ENCODE peak calls at places on chromosomes 12 and 14, in eight cellular contexts. Z is colonic mucosa; A is cardiac muscle cell; O is spleen; G is suprapubic skin; C is HL-60; F is cardiac fibroblast; H is CD8-positive, alpha-beta T cell. X is an unnamed sample.

GRCh38 chr12:50676761-50677160 is 87.1 kb upstream of the ATF1 start:
- DNase-seq in H (no peak), C (no peak), G (no peak), F (no peak), Z (no peak), A (no peak), O (no peak), X (no peak)

GRCh38 chr12:73374360-73374759 is 1102.2 kb downstream of the TRHDE start:
- DNase-seq in H (no peak), C (no peak), O (no peak), G (no peak), F (no peak), Z (no peak), A (no peak), X (no peak)

GRCh38 chr12:78331764-78332163 is 501.1 kb downstream of the NAV3 start:
- DNase-seq in C (no peak), Z (no peak), A (no peak), F (peak), O (no peak), H (no peak), G (no peak), X (no peak)

GRCh38 chr14:64463198-64463597 is 2.1 kb upstream of the AKAP5 start:
- DNase-seq in C (no peak), H (no peak), Z (no peak), A (no peak), G (no peak), F (no peak), O (no peak), X (no peak)

GRCh38 chr12:57104292-57104910 is 6.8 kb downstream of the STAT6 start:
- DNase-seq in Z (no peak), G (no peak), C (no peak), A (no peak), H (no peak), F (no peak), O (no peak), X (no peak)

GRCh38 chr14:39430762-39431415 is 1.3 kb downstream of the FBXO33 start:
- DNase-seq in G (no peak), F (peak), Z (no peak), H (no peak), A (no peak), O (peak), C (no peak), X (peak)

GRCh38 chr12:99029502-99030271 is 384.6 kb downstream of the APAF1 start:
- DNase-seq in F (no peak), G (no peak), C (no peak), Z (no peak), A (no peak), O (no peak), H (no peak), X (no peak)

GRCh38 chr12:3000548-3001275 is 41.5 kb downstream of the TEAD4 start:
- DNase-seq in H (no peak), C (no peak), O (no peak), A (no peak), F (no peak), Z (no peak), G (no peak), X (no peak)

GRCh38 chr14:87155850-87156491 is 837.0 kb downstream of the GALC start:
- DNase-seq in G (no peak), H (no peak), C (no peak), O (no peak), F (no peak), A (no peak), Z (no peak), X (no peak)

GRCh38 chr12:57756406-57757341 is 1.8 kb downstream of the MARCHF9 start:
- DNase-seq in H (peak), G (no peak), Z (peak), A (peak), C (no peak), O (peak), F (no peak), X (no peak)

GRCh38 chr14:75519826-75520692 is 2.2 kb upstream of the BATF start:
- DNase-seq in G (no peak), F (peak), Z (no peak), C (no peak), H (no peak), A (peak), O (no peak), X (peak)

GRCh38 chr14:61716956-61717355 is 21.6 kb downstream of the HIF1A start:
- DNase-seq in F (no peak), C (no peak), H (no peak), G (no peak), Z (no peak), O (no peak), A (no peak), X (no peak)

GRCh38 chr14:106691601-106692291 is 1165.4 kb downstream of the TMEM121 start:
- DNase-seq in G (no peak), C (peak), A (no peak), Z (peak), H (peak), F (peak), O (peak), X (no peak)

GRCh38 chr12:93122569-93123091 is 193.5 kb upstream of the EEA1 start:
- DNase-seq in A (no peak), Z (no peak), F (peak), C (no peak), O (no peak), G (no peak), H (no peak), X (peak)

GRCh38 chr12:113197518-113198077 is 12.1 kb downstream of the RITA1 start:
- DNase-seq in C (no peak), Z (no peak), F (no peak), A (no peak), H (no peak), O (no peak), G (no peak), X (no peak)

GRCh38 chr12:122886851-122887816 is 8.8 kb downstream of the VPS37B start:
- DNase-seq in Z (no peak), G (peak), A (peak), H (no peak), F (peak), C (peak), O (no peak), X (peak)

GRCh38 chr14:32542507-32542906 is 213.4 kb downstream of the AKAP6 start:
- DNase-seq in Z (no peak), H (no peak), A (no peak), O (no peak), F (no peak), C (no peak), G (no peak), X (no peak)

GRCh38 chr12:41505001-41505400 is 316.9 kb downstream of the PDZRN4 start:
- DNase-seq in H (no peak), O (no peak), F (no peak), C (no peak), Z (no peak), G (no peak), A (no peak), X (no peak)

GRCh38 chr12:108400900-108401480 is 61.9 kb upstream of the CMKLR1 start:
- DNase-seq in C (no peak), G (no peak), O (no peak), H (no peak), A (no peak), F (no peak), Z (no peak), X (no peak)

GRCh38 chr12:19707948-19708409 is 268.7 kb downstream of the AEBP2 start:
- DNase-seq in H (no peak), G (no peak), F (peak), C (peak), O (no peak), Z (no peak), A (no peak), X (peak)

GRCh38 chr14:104580961-104581360 is 1.4 kb downstream of the C14orf180 start:
- DNase-seq in A (peak), F (peak), H (no peak), C (no peak), Z (no peak), O (no peak), G (no peak), X (no peak)
- TF ChIP-seq CTCF in A (no peak), F (no peak), H (no peak), C (no peak), Z (no peak), O (no peak), G (no peak), X (no peak)

DNA sequence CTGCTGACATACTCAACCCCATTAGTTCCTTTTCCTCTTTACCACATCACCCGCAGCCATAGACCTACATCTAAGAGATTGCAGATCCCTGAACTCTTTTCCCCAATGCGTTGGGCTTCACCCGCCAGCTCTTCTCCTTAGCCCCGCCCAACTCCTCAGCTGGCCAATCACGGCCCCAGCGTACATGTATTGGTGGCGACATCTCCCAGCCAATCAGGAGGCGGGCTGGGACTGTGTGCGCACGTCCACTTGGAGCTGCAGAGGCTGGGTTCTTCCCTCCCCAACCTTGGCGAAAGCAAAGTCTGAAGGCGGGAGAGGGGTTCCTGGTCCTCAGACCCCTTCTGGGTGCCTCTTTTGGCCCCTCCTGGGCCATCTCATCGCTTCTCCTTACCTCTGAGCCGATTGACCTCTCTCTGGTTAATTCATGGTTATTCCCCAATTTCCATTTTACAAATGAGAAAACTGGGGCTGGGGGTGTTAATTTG is 11.0 kb downstream of the PDE1B start:
- DNase-seq in A (peak), G (peak), H (peak), C (peak), F (peak), Z (peak), O (peak), X (peak)
- H3K4me3 ChIP-seq in A (peak), G (peak), H (peak), C (peak), F (peak), Z (peak), O (peak), X (no peak)

GRCh38 chr14:68722186-68722585 is 70.7 kb downstream of the ZFP36L1 start:
- DNase-seq in C (no peak), F (no peak), G (no peak), A (no peak), Z (no peak), O (no peak), H (no peak), X (no peak)

GRCh38 chr14:68719634-68720384 is 73.1 kb downstream of the ZFP36L1 start:
- DNase-seq in F (no peak), H (no peak), G (no peak), O (no peak), Z (no peak), A (no peak), C (no peak), X (no peak)

GRCh38 chr14:68716698-68717097 is 76.2 kb downstream of the ZFP36L1 start:
- DNase-seq in G (no peak), Z (peak), A (no peak), H (no peak), O (no peak), F (no peak), C (no peak), X (no peak)

GRCh38 chr14:68715032-68715924 is 77.6 kb downstream of the ZFP36L1 start:
- DNase-seq in G (peak), H (no peak), O (no peak), A (peak), Z (no peak), C (no peak), F (peak), X (peak)

GRCh38 chr14:68718033-68718725 is 74.7 kb downstream of the ZFP36L1 start:
- DNase-seq in G (no peak), H (no peak), Z (no peak), C (no peak), F (peak), A (no peak), O (no peak), X (no peak)
- TF ChIP-seq CTCF in G (peak), H (no peak), Z (peak), C (no peak), F (peak), A (peak), O (no peak), X (peak)

GRCh38 chr14:71135911-71136310 is 228.7 kb downstream of the PCNX1 start:
- DNase-seq in A (no peak), G (no peak), O (no peak), F (no peak), Z (no peak), H (no peak), C (no peak), X (no peak)

GRCh38 chr14:71136386-71137060 is 229.3 kb downstream of the PCNX1 start:
- DNase-seq in F (no peak), C (no peak), G (no peak), O (no peak), A (no peak), H (no peak), Z (no peak), X (no peak)

GRCh38 chr14:71133296-71133695 is 226.0 kb downstream of the PCNX1 start:
- DNase-seq in F (no peak), C (no peak), H (no peak), G (no peak), A (no peak), Z (no peak), O (no peak), X (no peak)

GRCh38 chr14:71135496-71135895 is 228.2 kb downstream of the PCNX1 start:
- DNase-seq in O (no peak), F (no peak), C (no peak), G (no peak), Z (no peak), H (no peak), A (no peak), X (no peak)

DNA sequence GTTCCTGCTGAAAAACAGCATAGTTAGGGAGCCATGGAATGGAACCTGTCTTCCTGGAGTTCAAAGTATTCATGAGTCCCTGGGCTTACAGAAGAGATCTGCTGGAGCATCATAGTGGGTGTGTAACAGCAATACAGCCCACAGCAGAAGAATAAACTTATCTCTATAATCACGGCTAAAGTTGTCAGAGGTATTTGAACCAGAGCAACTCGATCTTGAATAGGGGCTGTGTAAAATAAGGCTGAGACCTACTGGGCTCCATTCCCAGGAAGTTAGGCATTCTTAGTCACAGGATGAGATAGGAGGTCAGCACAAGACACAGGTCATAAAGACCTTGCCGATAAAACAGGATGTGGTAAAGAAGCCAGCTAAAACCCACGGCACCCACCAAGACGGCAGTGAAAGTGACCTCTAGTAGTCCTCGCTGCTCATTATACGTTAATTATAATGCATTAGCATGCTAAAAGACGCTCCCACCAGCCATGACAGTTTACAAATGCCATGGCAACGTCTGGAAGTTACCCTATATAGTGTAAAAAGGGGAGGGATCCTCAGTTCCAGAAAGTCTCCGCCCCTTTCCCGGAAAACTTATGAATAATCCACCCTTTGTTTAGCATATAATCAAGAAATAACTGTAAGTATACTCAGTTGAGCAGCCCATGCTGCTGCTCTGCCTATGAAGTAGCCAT is 223.4 kb downstream of the PCNX1 start:
- DNase-seq in G (no peak), Z (no peak), H (no peak), C (no peak), F (peak), A (peak), O (no peak), X (peak)
- H3K4me3 ChIP-seq in G (no peak), Z (no peak), H (no peak), C (no peak), F (peak), A (no peak), O (no peak), X (peak)